ENCODE peak calls at places on chromosomes 3 and 15, in four cellular contexts. One of them, this sample, is unnamed.

GRCh38 chr3:111351334-111351733 is 190.7 kb upstream of the CD96 start:
- DNase-seq in B cell: no peak
- DNase-seq in uterus: no peak
- DNase-seq in choroid plexus epithelial cell: peak; percentile 30
- DNase-seq in this sample: no peak

GRCh38 chr3:119898478-119899177 is 116.7 kb downstream of the NR1I2 start:
- DNase-seq in B cell: no peak
- DNase-seq in uterus: no peak
- DNase-seq in choroid plexus epithelial cell: no peak
- DNase-seq in this sample: no peak

GRCh38 chr15:39016706-39017105 is 452.1 kb upstream of the RASGRP1 start:
- DNase-seq in B cell: no peak
- DNase-seq in uterus: no peak
- DNase-seq in choroid plexus epithelial cell: peak; percentile 14
- DNase-seq in this sample: no peak

GRCh38 chr15:31197497-31198414 is 96.2 kb upstream of the TRPM1 start:
- DNase-seq in B cell: no peak
- DNase-seq in uterus: no peak
- DNase-seq in choroid plexus epithelial cell: peak; percentile 51
- DNase-seq in this sample: peak; percentile 47

GRCh38 chr3:142259359-142259758 is 34.0 kb upstream of the GK5 start:
- DNase-seq in B cell: no peak
- DNase-seq in uterus: no peak
- DNase-seq in choroid plexus epithelial cell: no peak
- DNase-seq in this sample: no peak

GRCh38 chr15:22780267-22780666 is 6.2 kb upstream of the NIPA1 start:
- DNase-seq in B cell: no peak
- DNase-seq in uterus: no peak
- DNase-seq in choroid plexus epithelial cell: no peak
- DNase-seq in this sample: no peak

GRCh38 chr3:177733233-177733632 is 536.0 kb upstream of the TBL1XR1 start:
- DNase-seq in B cell: no peak
- DNase-seq in uterus: no peak
- DNase-seq in choroid plexus epithelial cell: no peak
- DNase-seq in this sample: no peak

GRCh38 chr3:16124636-16125035 is 49.8 kb upstream of the GALNT15 start:
- DNase-seq in B cell: no peak
- DNase-seq in uterus: no peak
- DNase-seq in choroid plexus epithelial cell: peak; percentile 91
- DNase-seq in this sample: no peak

GRCh38 chr15:86403221-86403620 is 323.6 kb downstream of the AGBL1 start:
- DNase-seq in B cell: no peak
- DNase-seq in uterus: no peak
- DNase-seq in choroid plexus epithelial cell: no peak
- DNase-seq in this sample: no peak

GRCh38 chr15:39388118-39388517 is 192.8 kb upstream of the THBS1 start:
- DNase-seq in B cell: no peak
- DNase-seq in uterus: no peak
- DNase-seq in choroid plexus epithelial cell: no peak
- DNase-seq in this sample: no peak

GRCh38 chr3:8509961-8510360 is 8.3 kb downstream of the LMCD1 start:
- DNase-seq in B cell: no peak
- DNase-seq in uterus: no peak
- DNase-seq in choroid plexus epithelial cell: peak; percentile 95
- DNase-seq in this sample: no peak

GRCh38 chr3:52216585-52217408 is 8.6 kb downstream of the TLR9 start:
- DNase-seq in B cell: no peak
- DNase-seq in uterus: peak; percentile 84
- DNase-seq in choroid plexus epithelial cell: peak; percentile 61
- DNase-seq in this sample: no peak

GRCh38 chr3:10155123-10155472 is 9.6 kb upstream of the IRAK2 start:
- DNase-seq in B cell: no peak
- DNase-seq in uterus: no peak
- DNase-seq in choroid plexus epithelial cell: no peak
- DNase-seq in this sample: no peak

GRCh38 chr3:119644481-119644880 is 15.9 kb downstream of the POPDC2 start:
- DNase-seq in B cell: no peak
- DNase-seq in uterus: no peak
- DNase-seq in choroid plexus epithelial cell: no peak
- DNase-seq in this sample: no peak

GRCh38 chr15:35206060-35206675 is 121.1 kb upstream of the NANOGP8 start:
- DNase-seq in B cell: no peak
- DNase-seq in uterus: no peak
- DNase-seq in choroid plexus epithelial cell: peak; percentile 34
- DNase-seq in this sample: no peak

GRCh38 chr3:124850633-124851032 is 36.5 kb downstream of the ITGB5 start:
- DNase-seq in B cell: no peak
- DNase-seq in uterus: peak; percentile 30
- DNase-seq in choroid plexus epithelial cell: peak; percentile 78
- DNase-seq in this sample: no peak

GRCh38 chr15:83845230-83845629 is 191.3 kb downstream of the ADAMTSL3 start:
- DNase-seq in B cell: no peak
- DNase-seq in uterus: no peak
- DNase-seq in choroid plexus epithelial cell: peak; percentile 94
- DNase-seq in this sample: no peak

GRCh38 chr15:86231864-86232801 is 152.5 kb downstream of the AGBL1 start:
- DNase-seq in B cell: no peak
- DNase-seq in uterus: peak; percentile 17
- DNase-seq in choroid plexus epithelial cell: peak; percentile 20
- DNase-seq in this sample: peak; percentile 57

GRCh38 chr15:68795298-68795848 is 25.3 kb downstream of the ANP32A start:
- DNase-seq in B cell: peak; percentile 79
- DNase-seq in uterus: peak; percentile 81
- DNase-seq in choroid plexus epithelial cell: peak; percentile 85
- DNase-seq in this sample: peak; percentile 81

GRCh38 chr15:78263907-78264303 is 457 bp upstream of the DNAJA4 start:
- DNase-seq in B cell: no peak
- DNase-seq in uterus: no peak
- DNase-seq in choroid plexus epithelial cell: no peak
- DNase-seq in this sample: no peak

GRCh38 chr3:196735751-196736150 is 3.9 kb upstream of the PAK2 start:
- DNase-seq in B cell: no peak
- DNase-seq in uterus: no peak
- DNase-seq in choroid plexus epithelial cell: peak; percentile 60
- DNase-seq in this sample: no peak

GRCh38 chr3:197309528-197310361 is 11.3 kb upstream of the DLG1 start:
- DNase-seq in B cell: no peak
- DNase-seq in uterus: no peak
- DNase-seq in choroid plexus epithelial cell: peak; percentile 96
- DNase-seq in this sample: no peak

DNA sequence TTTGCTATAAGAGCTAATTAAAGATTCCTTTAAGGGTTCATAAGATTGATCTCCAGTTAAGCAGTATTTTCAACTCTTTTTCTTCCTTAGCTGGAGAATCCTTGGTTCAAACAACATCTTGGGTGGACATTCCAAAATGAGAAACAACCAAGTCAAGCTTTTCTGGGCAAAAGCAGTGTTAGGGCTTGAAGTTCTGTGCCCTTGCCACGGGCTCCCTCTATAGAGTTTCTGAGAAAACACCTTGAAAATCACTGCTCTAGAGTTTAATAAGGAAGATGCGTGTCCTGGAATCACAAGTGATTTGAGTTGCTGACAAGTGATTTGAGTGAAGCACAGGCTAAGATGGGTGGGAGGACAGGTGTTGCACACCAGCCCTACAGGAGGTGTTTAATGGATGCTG is 128.9 kb downstream of the SLCO3A1 start:
- DNase-seq in B cell: no peak
- DNase-seq in uterus: no peak
- DNase-seq in choroid plexus epithelial cell: no peak
- DNase-seq in this sample: no peak
- TF ChIP-seq CTCF in B cell: no peak
- TF ChIP-seq CTCF in uterus: no peak
- TF ChIP-seq CTCF in choroid plexus epithelial cell: no peak
- TF ChIP-seq CTCF in this sample: no peak

GRCh38 chr3:55331524-55331923 is 155.6 kb downstream of the WNT5A start:
- DNase-seq in B cell: no peak
- DNase-seq in uterus: no peak
- DNase-seq in choroid plexus epithelial cell: no peak
- DNase-seq in this sample: no peak

GRCh38 chr3:55333041-55333440 is 154.1 kb downstream of the WNT5A start:
- DNase-seq in B cell: no peak
- DNase-seq in uterus: no peak
- DNase-seq in choroid plexus epithelial cell: peak; percentile 56
- DNase-seq in this sample: no peak

GRCh38 chr3:55333923-55334322 is 153.2 kb downstream of the WNT5A start:
- DNase-seq in B cell: no peak
- DNase-seq in uterus: no peak
- DNase-seq in choroid plexus epithelial cell: peak; percentile 83
- DNase-seq in this sample: no peak

GRCh38 chr3:55330756-55331155 is 156.3 kb downstream of the WNT5A start:
- DNase-seq in B cell: no peak
- DNase-seq in uterus: no peak
- DNase-seq in choroid plexus epithelial cell: peak; percentile 54
- DNase-seq in this sample: no peak

GRCh38 chr3:55332191-55332590 is 154.9 kb downstream of the WNT5A start:
- DNase-seq in B cell: no peak
- DNase-seq in uterus: no peak
- DNase-seq in choroid plexus epithelial cell: no peak
- DNase-seq in this sample: peak; percentile 15
- TF ChIP-seq CTCF in B cell: no peak
- TF ChIP-seq CTCF in uterus: no peak
- TF ChIP-seq CTCF in choroid plexus epithelial cell: no peak
- TF ChIP-seq CTCF in this sample: no peak

GRCh38 chr15:52255008-52255407 is 40.6 kb downstream of the MYO5C start:
- DNase-seq in B cell: no peak
- DNase-seq in uterus: no peak
- DNase-seq in choroid plexus epithelial cell: peak; percentile 64
- DNase-seq in this sample: no peak

GRCh38 chr15:52257734-52258062 is 37.9 kb downstream of the MYO5C start:
- DNase-seq in B cell: no peak
- DNase-seq in uterus: no peak
- DNase-seq in choroid plexus epithelial cell: peak; percentile 57
- DNase-seq in this sample: peak; percentile 53

GRCh38 chr15:52256930-52257733 is 38.5 kb downstream of the MYO5C start:
- DNase-seq in B cell: no peak
- DNase-seq in uterus: no peak
- DNase-seq in choroid plexus epithelial cell: no peak
- DNase-seq in this sample: no peak

GRCh38 chr15:52255935-52256334 is 39.7 kb downstream of the MYO5C start:
- DNase-seq in B cell: no peak
- DNase-seq in uterus: no peak
- DNase-seq in choroid plexus epithelial cell: no peak
- DNase-seq in this sample: no peak

GRCh38 chr15:52256366-52256765 is 39.2 kb downstream of the MYO5C start:
- DNase-seq in B cell: peak; percentile 83
- DNase-seq in uterus: peak; percentile 65
- DNase-seq in choroid plexus epithelial cell: peak; percentile 90
- DNase-seq in this sample: peak; percentile 73
- TF ChIP-seq CTCF in B cell: peak; percentile 79
- TF ChIP-seq CTCF in uterus: peak; percentile 79
- TF ChIP-seq CTCF in choroid plexus epithelial cell: peak; percentile 78
- TF ChIP-seq CTCF in this sample: peak; percentile 62

GRCh38 chr15:67181221-67181639 is 73.2 kb downstream of the AAGAB start:
- DNase-seq in B cell: peak; percentile 39
- DNase-seq in uterus: no peak
- DNase-seq in choroid plexus epithelial cell: no peak
- DNase-seq in this sample: no peak
- TF ChIP-seq CTCF in B cell: no peak
- TF ChIP-seq CTCF in uterus: no peak
- TF ChIP-seq CTCF in choroid plexus epithelial cell: peak; percentile 27
- TF ChIP-seq CTCF in this sample: no peak

This sample was measured in nephron progenitor cell.